ENCODE peak calls at places on chromosomes 6 and 20, in six cellular contexts. S is tibial nerve, E is GM10248, V is H9, X is left ventricle myocardium inferior, Z is epithelial cell of proximal tubule. Q is an unnamed sample.

GRCh38 chr6:55652429-55652828 is 73.4 kb upstream of the HMGCLL1 start:
- DNase-seq in X (no peak), Z (no peak), S (no peak), V (no peak), E (no peak), Q (no peak)

GRCh38 chr6:5851261-5851757 is 155.4 kb downstream of the NRN1 start:
- DNase-seq in V (peak), E (peak), X (peak), S (no peak), Z (no peak), Q (peak)

GRCh38 chr6:125357515-125358256 is 55.9 kb upstream of the HDDC2 start:
- DNase-seq in V (no peak), E (peak), S (no peak), Z (no peak), X (peak), Q (no peak)

GRCh38 chr6:156556830-156557229 is 220.3 kb upstream of the ARID1B start:
- DNase-seq in S (no peak), Z (no peak), V (no peak), X (no peak), E (no peak), Q (no peak)

GRCh38 chr6:107977283-107977682 is 19.3 kb upstream of the SEC63 start:
- DNase-seq in V (no peak), S (no peak), X (no peak), Z (no peak), E (no peak), Q (no peak)

GRCh38 chr6:96235927-96236326 is 220.2 kb downstream of the FUT9 start:
- DNase-seq in S (no peak), V (no peak), X (no peak), Z (peak), E (no peak), Q (no peak)

GRCh38 chr6:126033696-126034095 is 47.4 kb downstream of the TRMT11 start:
- DNase-seq in S (peak), E (peak), V (no peak), X (no peak), Z (peak), Q (no peak)

GRCh38 chr6:90168693-90169131 is 127.9 kb downstream of the BACH2 start:
- DNase-seq in V (no peak), Z (peak), X (no peak), S (no peak), E (no peak), Q (no peak)

GRCh38 chr6:99432877-99433276 is 7.8 kb upstream of the PNISR start:
- DNase-seq in X (no peak), E (no peak), S (no peak), Z (no peak), V (no peak), Q (no peak)

GRCh38 chr6:135244805-135245204 is 63.7 kb downstream of the MYB start:
- DNase-seq in V (no peak), S (no peak), X (no peak), Z (no peak), E (no peak), Q (no peak)

GRCh38 chr6:20403766-20404640 is 2.3 kb downstream of the E2F3 start:
- DNase-seq in Z (no peak), V (peak), E (peak), X (no peak), S (peak), Q (no peak)

GRCh38 chr20:34458631-34459030 is 57.6 kb upstream of the DYNLRB1 start:
- DNase-seq in V (no peak), E (no peak), S (no peak), Z (no peak), X (no peak), Q (no peak)

GRCh38 chr6:106273087-106273486 is 52.5 kb downstream of the ATG5 start:
- DNase-seq in V (no peak), S (no peak), E (no peak), X (no peak), Z (no peak), Q (no peak)

GRCh38 chr6:98871057-98871456 is 36.7 kb downstream of the POU3F2 start:
- DNase-seq in S (no peak), E (no peak), Z (peak), X (no peak), V (no peak), Q (no peak)

GRCh38 chr20:63697357-63697867 is 960 bp downstream of the TNFRSF6B start:
- DNase-seq in E (no peak), V (no peak), S (no peak), Z (no peak), X (peak), Q (no peak)

GRCh38 chr20:39898467-39898852 is 790.6 kb downstream of the MAFB start:
- DNase-seq in V (no peak), X (no peak), S (no peak), Z (no peak), E (no peak), Q (no peak)

GRCh38 chr6:45543298-45544235 is 165.8 kb upstream of the SUPT3H start:
- DNase-seq in X (no peak), V (no peak), S (no peak), Z (no peak), E (no peak), Q (no peak)

GRCh38 chr6:25692472-25692871 is 40.5 kb downstream of the SCGN start:
- DNase-seq in Z (peak), E (no peak), V (no peak), S (no peak), X (no peak), Q (no peak)

GRCh38 chr20:7496394-7497111 is 443.7 kb downstream of the HAO1 start:
- DNase-seq in V (no peak), Z (no peak), E (no peak), S (no peak), X (no peak), Q (no peak)

GRCh38 chr6:76774750-76775396 is 688.4 kb downstream of the HTR1B start:
- DNase-seq in Z (no peak), X (peak), S (no peak), V (no peak), E (no peak), Q (no peak)

GRCh38 chr6:37008484-37009186 is 3.2 kb downstream of the FGD2 start:
- DNase-seq in S (no peak), E (no peak), Z (no peak), X (no peak), V (no peak), Q (no peak)

GRCh38 chr20:54128175-54128574 is 45.6 kb downstream of the CYP24A1 start:
- DNase-seq in Z (no peak), E (no peak), X (no peak), V (no peak), S (no peak), Q (no peak)

GRCh38 chr6:143408787-143409162 is 41.7 kb downstream of the ADAT2 start:
- DNase-seq in V (no peak), S (no peak), E (no peak), Z (no peak), X (no peak), Q (no peak)

GRCh38 chr6:107917468-107918375 is 40.3 kb downstream of the SEC63 start:
- DNase-seq in X (no peak), V (no peak), Z (no peak), E (peak), S (no peak), Q (no peak)

GRCh38 chr6:25652007-25652515 is at the start of gene SCGN:
- DNase-seq in Z (peak), V (peak), X (peak), S (peak), E (peak), Q (peak)

GRCh38 chr20:59063358-59064213 is 21.0 kb upstream of the PRELID3B start:
- DNase-seq in E (no peak), Z (no peak), V (no peak), S (no peak), X (peak), Q (no peak)

GRCh38 chr6:1890987-1891386 is 281.3 kb downstream of the FOXC1 start:
- DNase-seq in Z (no peak), E (no peak), S (no peak), X (no peak), V (no peak), Q (no peak)

GRCh38 chr6:100343678-100344077 is 121.0 kb downstream of the SIM1 start:
- DNase-seq in S (no peak), V (no peak), E (no peak), Z (no peak), X (no peak), Q (no peak)

GRCh38 chr20:23021941-23022340 is 13.2 kb upstream of the SSTR4 start:
- DNase-seq in S (no peak), Z (no peak), V (no peak), E (no peak), X (no peak), Q (no peak)

GRCh38 chr6:84652356-84653026 is 111.9 kb downstream of the TBX18 start:
- DNase-seq in E (no peak), V (no peak), X (no peak), S (no peak), Z (peak), Q (no peak)

GRCh38 chr20:58884966-58885365 is 32.5 kb downstream of the GNAS start:
- DNase-seq in S (no peak), V (no peak), E (no peak), X (no peak), Z (no peak), Q (no peak)

GRCh38 chr6:140623498-140623897 is 1249.0 kb upstream of the CITED2 start:
- DNase-seq in Z (no peak), S (no peak), X (no peak), V (no peak), E (no peak), Q (no peak)

DNA sequence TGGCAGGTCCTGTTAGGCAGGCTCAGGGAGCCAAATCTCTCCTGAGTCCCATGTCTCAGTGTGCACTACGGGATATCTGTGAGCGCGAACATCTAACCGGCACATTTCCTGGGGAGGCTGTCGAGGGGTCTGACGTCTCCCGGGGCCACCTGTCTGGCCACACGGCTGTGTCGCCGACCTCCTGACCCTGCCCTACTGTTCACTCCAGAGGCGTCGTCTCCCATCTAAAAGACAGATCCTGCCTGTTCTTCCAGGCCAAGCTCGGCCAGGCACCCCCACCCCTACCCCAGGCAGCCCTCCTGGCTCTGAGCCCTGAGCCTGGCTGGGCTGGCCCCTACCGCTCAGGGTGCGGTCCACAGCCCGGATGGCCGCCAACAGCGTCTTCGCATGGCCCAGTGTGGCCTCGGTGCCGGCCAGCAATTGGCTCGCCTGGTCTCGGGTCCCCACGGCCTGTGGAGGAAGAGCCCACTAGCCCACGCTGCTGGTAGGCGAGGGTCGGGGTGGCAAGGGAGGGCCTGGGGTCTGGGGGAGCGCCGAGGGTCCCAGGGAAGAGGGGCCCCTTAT is 16.6 kb downstream of the ADRM1 start:
- DNase-seq in E (no peak), S (no peak), Z (no peak), X (no peak), V (no peak), Q (no peak)
- TF ChIP-seq CTCF in E (no peak), S (no peak), Z (no peak), X (no peak), V (no peak), Q (no peak)

GRCh38 chr20:51616060-51616459 is 73.5 kb upstream of the NFATC2 start:
- DNase-seq in V (no peak), E (no peak), Z (no peak), S (no peak), X (no peak), Q (no peak)
- TF ChIP-seq CTCF in V (peak), E (no peak), Z (no peak), S (no peak), X (no peak), Q (no peak)

GRCh38 chr6:33851959-33852358 is 48.2 kb upstream of the MLN start:
- DNase-seq in E (no peak), S (no peak), V (peak), X (no peak), Z (no peak), Q (no peak)
- TF ChIP-seq CTCF in E (peak), S (no peak), V (peak), X (peak), Z (peak), Q (no peak)

GRCh38 chr20:61600061-61600460 is 348.0 kb downstream of the CDH4 start:
- DNase-seq in E (no peak), X (no peak), Z (no peak), V (no peak), S (no peak), Q (no peak)

GRCh38 chr20:61598586-61598985 is 346.5 kb downstream of the CDH4 start:
- DNase-seq in V (no peak), X (no peak), S (no peak), Z (no peak), E (no peak), Q (no peak)

GRCh38 chr20:61601361-61601760 is 349.3 kb downstream of the CDH4 start:
- DNase-seq in E (no peak), S (no peak), Z (no peak), X (no peak), V (no peak), Q (no peak)

GRCh38 chr20:61597996-61598395 is 345.9 kb downstream of the CDH4 start:
- DNase-seq in E (no peak), S (no peak), Z (no peak), X (no peak), V (no peak), Q (no peak)

DNA sequence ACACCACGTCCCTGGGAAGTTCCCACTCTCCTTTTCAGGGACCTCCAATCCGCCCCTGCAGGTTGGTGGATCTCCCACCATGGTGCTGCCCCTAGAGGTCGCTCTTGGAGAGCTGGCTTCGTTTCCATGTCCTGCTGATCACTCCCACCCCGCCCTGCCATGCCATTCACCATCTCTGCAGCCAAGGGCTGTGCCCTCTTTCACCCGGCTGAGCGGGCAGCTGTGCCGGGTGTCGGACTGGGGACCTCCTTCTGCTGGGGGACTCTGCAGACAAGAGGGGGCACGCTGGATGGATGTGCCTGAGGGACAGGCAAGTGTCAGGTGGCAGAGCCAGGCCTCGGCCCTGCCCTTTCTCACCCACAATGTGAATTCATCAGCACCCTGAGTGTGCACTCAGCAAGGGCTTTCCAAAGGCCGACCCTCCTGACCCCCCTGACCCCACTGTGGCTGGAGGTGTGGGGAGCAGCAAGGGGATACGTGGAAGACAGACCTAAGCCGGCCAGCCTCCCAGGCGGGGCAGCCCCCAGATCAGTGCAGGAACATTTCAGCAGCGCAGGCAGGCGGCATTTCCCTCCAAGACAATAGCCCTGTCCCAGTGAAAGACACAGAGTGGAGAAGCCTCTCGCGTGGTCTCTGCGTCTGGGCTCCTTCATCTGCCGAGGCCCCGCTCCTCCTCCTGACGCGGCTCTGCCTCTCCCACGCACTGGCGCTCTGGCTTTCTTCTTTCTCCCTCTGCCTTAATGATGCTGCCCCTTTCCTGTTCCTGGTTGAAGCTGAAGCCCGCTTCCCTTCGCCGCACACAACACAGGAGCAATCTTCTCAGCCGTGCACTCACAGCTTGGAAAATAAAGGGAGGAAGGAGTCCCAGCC is 347.2 kb downstream of the CDH4 start:
- DNase-seq in Z (no peak), E (no peak), X (no peak), S (no peak), V (peak), Q (no peak)
- TF ChIP-seq CTCF in Z (no peak), E (no peak), X (no peak), S (no peak), V (peak), Q (no peak)

GRCh38 chr20:37007898-37008649 is 56.6 kb upstream of the SAMHD1 start:
- DNase-seq in X (no peak), S (no peak), E (peak), V (no peak), Z (no peak), Q (no peak)
- TF ChIP-seq CTCF in X (peak), S (peak), E (peak), V (no peak), Z (peak), Q (no peak)

GRCh38 chr6:68473433-68474210 is 161.5 kb upstream of the ADGRB3 start:
- DNase-seq in Z (peak), X (no peak), V (no peak), S (no peak), E (no peak), Q (no peak)

DNA sequence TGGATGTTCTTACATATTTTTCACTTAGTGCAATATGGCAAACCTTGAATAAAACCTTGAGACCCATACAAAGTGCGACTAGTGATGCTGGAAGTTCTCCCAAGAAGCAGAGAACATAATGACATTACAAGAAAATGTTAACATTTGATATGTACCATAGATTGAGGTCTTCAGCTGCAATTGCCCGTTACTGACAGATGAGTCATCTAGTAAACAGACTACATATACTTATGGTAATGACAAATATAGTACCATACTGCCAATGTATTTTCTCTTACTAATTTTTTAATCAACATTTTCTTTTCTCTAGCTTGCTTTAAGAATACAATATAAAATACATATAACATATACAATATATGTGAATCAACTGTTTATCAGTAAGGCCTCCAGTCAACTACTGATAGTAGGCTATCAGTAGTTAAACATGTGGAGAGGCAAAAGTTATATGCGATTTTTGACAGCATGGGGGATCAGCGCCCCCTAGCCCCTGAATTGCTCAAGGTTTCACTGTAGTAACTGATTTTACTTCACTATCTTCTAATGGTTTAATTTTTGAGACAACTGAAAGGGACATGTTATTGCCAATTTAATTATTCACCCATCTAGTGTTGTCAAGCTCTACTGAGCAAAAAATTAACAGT is 166.7 kb upstream of the ADGRB3 start:
- DNase-seq in Z (no peak), V (peak), E (no peak), X (no peak), S (no peak), Q (no peak)
- TF ChIP-seq CTCF in Z (peak), V (peak), E (no peak), X (no peak), S (no peak), Q (no peak)

GRCh38 chr20:9215539-9215938 is 146.7 kb downstream of the PLCB4 start:
- DNase-seq in Z (no peak), X (no peak), V (no peak), E (no peak), S (no peak), Q (no peak)
- TF ChIP-seq CTCF in Z (peak), X (peak), V (peak), E (no peak), S (no peak), Q (no peak)

Q was measured in mesothelial cell of epicardium.